ENCODE peak calls at places on chromosomes 1 and 21, in six cellular contexts. A, W, J, L, V and H are unnamed samples.

GRCh38 chr1:228141082-228141870 is 1.2 kb downstream of the GUK1 start:
- DNase-seq in A (peak; percentile 42), W (peak; percentile 29), J (peak; percentile 33), L (no peak), V (peak; percentile 51), H (peak; percentile 77)

GRCh38 chr1:85374160-85374559 is 90.8 kb downstream of the DDAH1 start:
- DNase-seq in A (peak; percentile 71), W (peak; percentile 92), J (peak; percentile 95), L (peak; percentile 61), V (no peak), H (no peak)

GRCh38 chr1:245917403-245917802 is 589.7 kb downstream of the SMYD3 start:
- DNase-seq in A (no peak), W (no peak), J (no peak), L (no peak), V (no peak), H (no peak)

GRCh38 chr1:59333626-59334277 is 36.9 kb downstream of the FGGY start:
- DNase-seq in A (peak; percentile 28), W (peak; percentile 84), J (no peak), L (no peak), V (no peak), H (no peak)

GRCh38 chr1:7948950-7949349 is 8.3 kb upstream of the TNFRSF9 start:
- DNase-seq in A (peak; percentile 89), W (peak; percentile 86), J (peak; percentile 87), L (no peak), V (no peak), H (no peak)

GRCh38 chr21:17738171-17738953 is 80.8 kb downstream of the C21orf91 start:
- DNase-seq in A (no peak), W (no peak), J (no peak), L (no peak), V (no peak), H (no peak)

GRCh38 chr1:76562292-76562691 is 305.0 kb upstream of the ST6GALNAC5 start:
- DNase-seq in A (no peak), W (no peak), J (no peak), L (no peak), V (no peak), H (no peak)

GRCh38 chr1:170978371-170978900 is 43.1 kb downstream of the MROH9 start:
- DNase-seq in A (no peak), W (no peak), J (no peak), L (no peak), V (no peak), H (no peak)

GRCh38 chr1:244821134-244821533 is 14.3 kb upstream of the COX20 start:
- DNase-seq in A (no peak), W (peak; percentile 21), J (no peak), L (no peak), V (no peak), H (no peak)

GRCh38 chr21:44390886-44391285 is 37.5 kb downstream of the TRPM2 start:
- DNase-seq in A (no peak), W (no peak), J (no peak), L (no peak), V (no peak), H (no peak)

GRCh38 chr1:108854226-108855019 is 2.5 kb downstream of the AKNAD1 start:
- DNase-seq in A (no peak), W (no peak), J (no peak), L (no peak), V (no peak), H (no peak)

GRCh38 chr1:2355408-2356261 is 35.7 kb downstream of the MORN1 start:
- DNase-seq in A (no peak), W (no peak), J (no peak), L (no peak), V (no peak), H (peak; percentile 59)

GRCh38 chr1:74772945-74773344 is 40.0 kb downstream of the TYW3 start:
- DNase-seq in A (no peak), W (no peak), J (peak; percentile 16), L (no peak), V (no peak), H (no peak)

GRCh38 chr1:158506369-158506987 is 34.5 kb downstream of the OR10R2 start:
- DNase-seq in A (no peak), W (peak; percentile 59), J (peak; percentile 8), L (peak; percentile 7), V (no peak), H (no peak)
- TF ChIP-seq CTCF in A (peak; percentile 58), W (peak; percentile 61), J (peak; percentile 49), L (no peak), V (peak; percentile 58), H (no peak)

DNA sequence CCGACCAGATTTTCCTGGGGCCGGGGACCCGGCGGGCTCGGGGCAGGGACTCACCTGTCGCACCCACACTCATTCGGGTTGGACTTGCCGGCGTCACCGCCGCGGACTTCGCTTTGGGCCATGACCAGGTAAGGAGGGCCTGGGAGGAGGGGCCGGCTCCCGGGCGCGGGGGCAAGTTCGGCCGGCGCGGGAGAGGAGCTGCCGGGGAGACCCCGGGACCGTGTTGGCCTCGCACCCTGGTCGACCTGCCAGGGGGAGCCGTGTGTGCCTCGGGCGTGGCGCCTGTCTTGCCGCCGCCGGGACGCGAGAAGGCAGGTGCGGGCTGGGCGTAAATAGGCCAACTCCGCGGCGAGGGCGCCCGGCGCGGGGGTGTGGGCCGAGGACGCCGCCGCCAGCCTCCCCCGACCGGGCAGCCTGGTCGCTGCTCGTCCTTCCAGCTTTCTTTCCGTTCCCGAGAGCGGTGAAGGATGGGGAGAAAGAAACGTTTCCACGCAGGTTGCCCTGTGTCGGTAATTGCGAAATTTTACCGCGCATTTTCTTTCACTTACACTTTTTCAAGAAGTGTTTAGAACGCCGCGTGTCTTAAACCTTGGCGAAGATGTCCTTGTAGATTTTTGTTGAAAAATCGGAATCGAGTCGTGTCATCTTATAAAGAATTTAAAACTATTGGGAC is 560 bp downstream of the USP1 start:
- DNase-seq in A (no peak), W (peak; percentile 46), J (no peak), L (no peak), V (peak; percentile 58), H (peak; percentile 81)
- TF ChIP-seq CTCF in A (no peak), W (no peak), J (no peak), L (no peak), V (no peak), H (no peak)

GRCh38 chr1:218548764-218549163 is 203.6 kb downstream of the TGFB2 start:
- DNase-seq in A (no peak), W (no peak), J (no peak), L (no peak), V (no peak), H (no peak)

GRCh38 chr1:218556016-218556415 is 210.9 kb downstream of the TGFB2 start:
- DNase-seq in A (no peak), W (no peak), J (no peak), L (peak; percentile 83), V (no peak), H (no peak)

GRCh38 chr1:218557731-218558130 is 212.6 kb downstream of the TGFB2 start:
- DNase-seq in A (no peak), W (peak; percentile 61), J (no peak), L (peak; percentile 64), V (no peak), H (peak; percentile 63)

GRCh38 chr1:218547901-218548730 is 203.0 kb downstream of the TGFB2 start:
- DNase-seq in A (no peak), W (no peak), J (no peak), L (no peak), V (no peak), H (no peak)

DNA sequence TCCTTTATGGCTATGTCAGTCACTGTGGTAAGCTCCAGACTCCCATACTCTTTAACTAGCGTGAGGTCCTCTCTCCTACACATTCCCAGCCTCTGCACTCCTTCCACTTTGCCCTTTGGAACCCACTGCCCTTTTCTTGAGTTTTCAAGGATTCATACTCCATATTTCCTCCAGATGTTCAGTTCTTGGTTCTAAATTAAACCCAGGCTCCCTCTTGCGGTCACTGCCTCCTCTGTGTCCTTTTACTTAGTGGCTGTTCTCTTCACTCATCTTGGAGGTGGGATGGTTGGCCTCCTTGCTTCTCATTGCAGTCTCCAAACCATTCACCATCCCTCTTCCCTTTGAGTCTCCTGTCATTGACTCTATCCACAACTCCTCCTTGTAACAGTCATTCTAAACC is 208.1 kb downstream of the TGFB2 start:
- DNase-seq in A (no peak), W (no peak), J (no peak), L (no peak), V (no peak), H (no peak)
- TF ChIP-seq CTCF in A (no peak), W (no peak), J (peak; percentile 10), L (no peak), V (no peak), H (no peak)

DNA sequence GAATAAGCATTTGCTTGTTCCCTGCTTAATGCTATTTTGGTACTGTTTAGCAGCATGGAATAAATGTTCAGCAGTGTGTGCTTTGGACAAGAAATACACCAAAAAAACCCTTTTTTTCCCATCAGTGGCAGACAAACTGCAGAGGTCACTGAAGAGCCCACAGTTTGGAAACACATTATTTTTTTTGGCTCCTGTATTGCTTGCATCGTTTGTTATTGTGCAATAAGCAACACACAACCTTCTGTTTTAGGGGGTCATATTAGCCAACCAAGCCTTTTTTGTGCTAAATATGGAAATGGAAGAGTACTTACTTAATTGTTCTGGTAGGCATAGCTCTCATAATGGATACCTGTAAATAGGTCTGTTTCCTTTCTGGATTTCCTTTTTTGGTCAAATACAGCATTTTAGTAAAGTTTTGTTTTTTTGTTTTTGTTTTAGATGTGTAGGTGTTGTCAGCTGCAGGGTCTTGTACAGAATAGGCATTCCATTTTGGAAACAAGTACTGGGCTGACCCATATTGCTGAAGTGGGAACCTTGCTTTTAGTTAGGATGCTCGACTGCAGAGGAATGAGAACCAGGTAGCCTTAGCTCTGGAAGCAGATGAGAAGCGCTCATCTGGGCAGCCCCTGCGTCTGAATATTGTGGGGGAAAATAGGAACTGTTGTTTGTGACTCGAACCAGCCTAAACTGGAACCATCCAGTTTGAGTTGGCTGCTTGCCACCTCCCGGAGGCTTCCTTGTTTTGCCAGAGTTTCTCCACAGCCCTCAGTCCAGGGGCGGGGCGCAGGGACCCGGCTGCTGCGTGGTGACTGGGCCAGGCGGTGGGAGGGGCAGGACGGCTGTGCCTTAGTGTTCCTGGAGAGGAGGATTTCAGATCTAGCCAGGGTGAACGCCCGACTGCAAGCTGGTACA is 38.5 kb downstream of the SPEN start:
- DNase-seq in A (peak; percentile 58), W (peak; percentile 93), J (peak; percentile 86), L (peak; percentile 85), V (peak; percentile 48), H (peak; percentile 99)
- TF ChIP-seq CTCF in A (peak; percentile 49), W (no peak), J (peak; percentile 35), L (peak; percentile 13), V (no peak), H (no peak)

GRCh38 chr1:89305493-89305892 is 32.8 kb upstream of the GBP5 start:
- DNase-seq in A (no peak), W (no peak), J (no peak), L (no peak), V (no peak), H (no peak)
- TF ChIP-seq CTCF in A (no peak), W (no peak), J (no peak), L (no peak), V (no peak), H (no peak)